ENCODE peak calls at places on chromosomes 5 and 9, in four cellular contexts. P is GM13976, S is bronchial epithelial cell, L is suprapubic skin. Y is an unnamed sample.

GRCh38 chr5:171647043-171647899 is 138.3 kb upstream of the SMIM23 start:
- DNase-seq in L (no peak), P (no peak), S (peak; percentile 49), Y (no peak)

GRCh38 chr5:98774192-98775046 is 956 bp downstream of the RGMB start:
- DNase-seq in L (no peak), P (peak; percentile 64), S (peak; percentile 39), Y (peak; percentile 72)

GRCh38 chr5:124397290-124397689 is 349.1 kb downstream of the ZNF608 start:
- DNase-seq in L (no peak), P (no peak), S (no peak), Y (no peak)

GRCh38 chr5:143601357-143601756 is 197.9 kb upstream of the NR3C1 start:
- DNase-seq in P (no peak), S (no peak), L (no peak), Y (no peak)

GRCh38 chr9:36398745-36399144 is 1.3 kb downstream of the RNF38 start:
- DNase-seq in L (no peak), S (peak; percentile 38), P (no peak), Y (no peak)

GRCh38 chr9:123406691-123407536 is 50.9 kb downstream of the CRB2 start:
- DNase-seq in L (no peak), S (no peak), P (no peak), Y (no peak)

GRCh38 chr5:150497274-150497988 is 10.5 kb upstream of the NDST1 start:
- DNase-seq in L (no peak), P (no peak), S (peak; percentile 96), Y (no peak)

GRCh38 chr5:176490291-176490690 is 42.1 kb downstream of the FAF2 start:
- DNase-seq in L (no peak), P (no peak), S (peak; percentile 44), Y (no peak)

GRCh38 chr5:114123654-114124053 is 238.2 kb upstream of the KCNN2 start:
- DNase-seq in S (no peak), L (no peak), P (no peak), Y (no peak)

GRCh38 chr9:137057545-137057944 is 3.7 kb upstream of the ENTPD2 start:
- DNase-seq in S (no peak), P (no peak), L (no peak), Y (no peak)

GRCh38 chr9:124040935-124041816 is 29.6 kb downstream of the LHX2 start:
- DNase-seq in S (no peak), L (no peak), P (peak; percentile 92), Y (peak; percentile 59)

GRCh38 chr5:171639966-171640365 is 145.7 kb upstream of the SMIM23 start:
- DNase-seq in L (no peak), S (no peak), P (no peak), Y (no peak)

GRCh38 chr5:116002116-116002906 is 30.0 kb upstream of the ARL14EPL start:
- DNase-seq in L (no peak), P (no peak), S (peak; percentile 14), Y (no peak)

GRCh38 chr9:81719972-81720371 is 30.6 kb upstream of the TLE1 start:
- DNase-seq in L (no peak), S (no peak), P (no peak), Y (no peak)

GRCh38 chr5:149916317-149917072 is 28.1 kb downstream of the PDE6A start:
- DNase-seq in S (no peak), P (no peak), L (no peak), Y (no peak)

GRCh38 chr9:22119537-22120167 is 110.5 kb upstream of the CDKN2B start:
- DNase-seq in S (peak; percentile 72), P (no peak), L (no peak), Y (peak; percentile 33)

GRCh38 chr9:70409800-70410199 is 4.7 kb downstream of the KLF9 start:
- DNase-seq in L (no peak), P (no peak), S (no peak), Y (no peak)

DNA sequence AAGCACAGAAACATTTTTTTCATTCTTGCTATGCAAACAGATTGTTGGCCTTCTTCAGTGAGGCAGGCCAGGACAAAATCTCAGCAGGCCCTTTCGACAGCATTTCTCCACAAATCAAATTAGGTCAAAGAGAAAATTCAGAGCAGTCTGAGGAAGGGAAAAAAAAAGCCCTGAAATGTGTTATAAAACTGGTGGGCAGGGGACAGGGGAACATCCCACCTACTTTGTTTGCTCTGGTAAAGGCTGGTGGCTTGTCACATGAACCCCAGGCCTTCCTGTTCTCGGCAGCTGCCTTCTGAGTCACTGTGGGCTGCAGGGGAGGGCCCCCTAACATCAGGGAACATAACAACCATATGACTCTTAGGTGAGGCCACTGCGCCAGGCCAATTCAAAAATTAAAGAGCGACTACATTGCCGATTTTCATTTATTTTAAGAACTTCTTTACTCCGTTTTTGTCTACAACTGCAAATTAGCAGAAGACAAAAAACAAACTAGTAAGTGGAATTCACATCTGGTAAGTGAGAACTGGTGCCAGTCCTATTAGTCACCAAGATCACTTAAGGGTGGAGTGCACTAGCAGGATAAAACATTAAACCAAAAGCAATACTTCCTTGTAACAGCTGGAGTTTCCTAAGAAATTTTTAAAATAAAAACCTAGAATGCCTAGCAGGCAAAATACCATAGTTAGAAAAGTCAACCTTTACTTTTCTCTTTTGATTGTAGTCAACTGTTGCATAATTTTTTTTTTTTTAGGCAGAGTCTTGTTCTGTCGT is 46.2 kb upstream of the DENND4C start:
- DNase-seq in P (peak; percentile 81), L (peak; percentile 81), S (peak; percentile 75), Y (peak; percentile 95)
- TF ChIP-seq CTCF in P (peak; percentile 26), L (no peak), S (no peak), Y (no peak)

DNA sequence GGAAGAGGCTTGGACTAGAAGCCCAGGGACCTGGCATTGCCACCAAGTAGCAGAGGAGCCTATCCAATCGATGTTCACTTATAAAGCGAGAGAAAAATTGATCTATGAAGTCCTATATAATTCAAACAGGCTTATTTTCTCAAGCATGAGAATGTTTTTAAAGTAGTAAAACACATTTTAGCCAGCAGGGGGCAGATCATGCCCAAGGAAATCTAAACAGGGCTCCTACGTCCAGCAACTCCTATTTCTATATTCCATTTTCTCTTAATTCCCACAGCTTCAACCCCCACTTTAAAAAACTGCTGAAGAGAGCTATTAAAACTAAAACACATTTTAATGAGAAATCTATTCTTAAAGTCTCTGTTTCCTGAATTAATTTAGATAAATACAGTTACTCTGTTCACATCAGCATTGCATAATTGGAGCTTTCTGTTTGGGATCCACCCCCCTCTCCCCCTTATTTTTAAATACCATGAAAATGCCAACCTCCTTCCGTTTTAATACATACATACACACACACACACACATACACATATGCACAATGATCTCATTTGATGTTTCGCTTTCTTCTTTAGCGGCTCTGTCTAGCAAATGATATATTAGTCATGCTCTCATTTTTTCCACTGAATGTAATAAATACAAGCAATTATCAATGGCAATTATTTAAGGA is 144.9 kb downstream of the MYO10 start:
- DNase-seq in P (peak; percentile 61), S (peak; percentile 58), L (no peak), Y (peak; percentile 35)
- TF ChIP-seq CTCF in P (peak; percentile 17), S (peak; percentile 38), L (peak; percentile 53), Y (peak; percentile 84)

GRCh38 chr5:79829260-79829659 is 139.6 kb downstream of the CMYA5 start:
- DNase-seq in P (no peak), L (no peak), S (peak; percentile 5), Y (peak; percentile 20)
- TF ChIP-seq CTCF in P (no peak), L (no peak), S (peak; percentile 47), Y (peak; percentile 26)

DNA sequence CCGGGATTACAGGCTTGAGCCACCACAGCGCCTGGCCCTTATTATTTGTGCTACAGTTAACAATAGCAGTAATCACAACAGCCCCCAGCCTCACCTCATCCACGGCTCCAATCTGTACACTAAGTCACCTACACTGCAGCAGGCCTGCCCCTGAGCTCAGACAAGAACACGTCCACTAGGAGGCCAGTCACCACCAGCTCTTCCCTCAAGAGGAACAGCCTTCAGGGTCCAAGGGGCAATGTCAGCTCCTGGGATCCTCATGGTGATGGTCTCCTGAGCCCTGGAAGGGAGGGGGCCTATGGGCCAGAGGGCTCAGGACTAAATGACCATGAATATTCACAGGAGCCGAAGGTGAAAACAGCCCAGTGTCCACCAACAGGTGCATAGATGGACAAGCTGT is 67.7 kb downstream of the VAV2 start:
- DNase-seq in S (no peak), L (no peak), P (no peak), Y (no peak)
- TF ChIP-seq CTCF in S (no peak), L (no peak), P (no peak), Y (no peak)

DNA sequence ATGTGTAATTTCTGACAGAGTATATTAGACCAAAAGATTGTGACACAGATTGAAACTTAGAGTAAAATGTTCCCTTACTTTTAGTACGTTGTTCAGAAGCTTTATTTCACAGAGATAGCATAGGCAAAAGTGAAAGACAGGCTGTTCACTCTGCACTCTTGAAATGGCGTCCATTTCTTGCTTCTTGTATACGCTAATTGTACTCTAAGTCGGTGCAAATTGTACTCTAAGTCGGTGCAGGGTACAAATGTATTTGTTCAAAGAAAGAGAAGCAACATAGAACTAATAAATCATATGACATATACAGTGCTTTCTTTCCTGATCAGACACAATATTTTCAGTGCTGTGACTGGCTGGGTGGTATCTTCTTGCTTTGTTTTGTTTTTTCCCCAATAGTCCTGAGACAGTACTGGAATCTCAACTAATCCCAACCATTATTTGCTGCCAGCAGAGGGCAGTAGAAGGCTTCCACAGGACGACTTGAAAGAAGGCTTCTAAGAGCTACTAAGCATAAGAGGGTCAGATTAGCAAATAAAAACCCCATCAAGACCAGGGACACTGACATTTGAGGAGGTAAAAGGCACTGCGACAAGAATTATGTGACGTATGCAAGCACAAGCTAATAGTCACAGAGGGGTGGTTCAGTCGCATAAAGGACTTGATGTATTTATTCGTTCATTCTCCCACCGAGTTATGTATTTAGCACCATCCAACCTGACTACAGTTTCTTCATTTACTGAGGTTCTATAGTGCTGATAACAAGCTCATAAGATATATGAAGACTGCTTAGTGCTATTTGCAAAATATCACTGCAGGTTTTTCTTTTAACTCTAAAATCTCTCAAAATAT is 831.8 kb downstream of the TAF11L14 start:
- DNase-seq in S (peak; percentile 60), L (no peak), P (peak; percentile 47), Y (peak; percentile 49)
- TF ChIP-seq CTCF in S (peak; percentile 69), L (peak; percentile 61), P (peak; percentile 62), Y (peak; percentile 33)

GRCh38 chr9:129173296-129174101 is 4.6 kb downstream of the IER5L start:
- DNase-seq in S (no peak), L (no peak), P (peak; percentile 41), Y (no peak)

GRCh38 chr9:129175825-129176633 is 2.0 kb downstream of the IER5L start:
- DNase-seq in S (peak; percentile 87), L (peak; percentile 90), P (peak; percentile 83), Y (peak; percentile 89)

GRCh38 chr9:129174102-129174723 is 3.8 kb downstream of the IER5L start:
- DNase-seq in S (peak; percentile 80), P (peak; percentile 91), L (peak; percentile 98), Y (peak; percentile 85)

GRCh38 chr9:129175515-129175824 is 2.6 kb downstream of the IER5L start:
- DNase-seq in P (no peak), L (no peak), S (no peak), Y (no peak)

DNA sequence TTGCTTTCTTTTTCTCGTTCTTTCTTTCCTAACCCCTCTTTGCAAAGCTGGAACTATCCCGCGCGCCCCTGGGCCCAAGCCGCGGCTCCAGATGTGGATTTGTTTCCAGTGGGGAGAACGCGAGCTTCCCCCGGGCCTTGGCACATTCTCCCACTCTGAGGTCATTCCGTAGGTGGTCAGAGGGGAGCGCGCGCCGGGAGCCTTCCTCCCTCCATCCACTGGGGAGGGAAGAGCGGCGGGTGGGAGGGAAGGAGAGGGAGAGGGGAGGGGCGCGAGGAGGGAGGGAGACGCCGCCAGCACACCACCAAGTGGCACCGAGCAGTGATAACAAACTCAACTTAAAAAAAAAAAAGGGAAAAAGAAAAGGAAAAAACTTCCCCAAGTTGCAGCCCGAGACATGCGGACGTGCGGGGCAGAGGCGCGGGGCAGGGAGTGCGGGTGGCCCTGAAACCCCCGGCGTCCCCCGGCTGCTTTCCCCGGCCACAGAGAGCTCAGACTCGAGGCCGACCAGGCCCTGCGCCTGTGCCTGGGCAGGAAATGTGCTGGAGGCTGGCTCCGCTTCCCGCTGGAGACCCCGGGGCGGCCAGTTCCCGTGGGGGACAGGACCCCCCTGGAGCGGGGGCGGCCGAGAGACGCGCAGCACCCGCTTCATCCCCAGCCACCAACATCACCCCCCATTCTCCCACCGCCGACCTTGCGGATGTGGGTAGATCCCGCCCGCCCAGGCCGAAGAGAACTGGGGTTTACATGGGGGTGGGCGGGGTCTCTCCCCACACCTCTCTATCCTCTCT is 3.1 kb downstream of the IER5L start:
- DNase-seq in L (peak; percentile 92), S (peak; percentile 49), P (peak; percentile 59), Y (peak; percentile 69)
- TF ChIP-seq CTCF in L (no peak), S (peak; percentile 27), P (no peak), Y (no peak)